ENCODE peak calls at places on chromosome 11, in four cellular contexts. One of them, this sample, is unnamed.

GRCh38 chr11:67494371-67495233 is 10.6 kb downstream of the PITPNM1 start:
- DNase-seq in A172: no peak
- DNase-seq in thoracic aorta: no peak
- DNase-seq in activated effector memory CD4-positive, alpha-beta T cell treated with anti-CD3 and anti-CD28 coated beads, Interleukin-2, amount 50 U/mL, for 16 hours: peak
- DNase-seq in this sample: no peak

GRCh38 chr11:3043315-3043871 is 13.8 kb downstream of the CARS1 start:
- DNase-seq in activated effector memory CD4-positive, alpha-beta T cell treated with anti-CD3 and anti-CD28 coated beads, Interleukin-2, amount 50 U/mL, for 16 hours: peak
- DNase-seq in A172: peak
- DNase-seq in thoracic aorta: peak
- DNase-seq in this sample: peak

GRCh38 chr11:114179234-114179941 is 116.8 kb upstream of the NNMT start:
- DNase-seq in thoracic aorta: peak
- DNase-seq in A172: no peak
- DNase-seq in activated effector memory CD4-positive, alpha-beta T cell treated with anti-CD3 and anti-CD28 coated beads, Interleukin-2, amount 50 U/mL, for 16 hours: no peak
- DNase-seq in this sample: peak

GRCh38 chr11:43806976-43807375 is 73.7 kb upstream of the ALKBH3 start:
- DNase-seq in thoracic aorta: no peak
- DNase-seq in activated effector memory CD4-positive, alpha-beta T cell treated with anti-CD3 and anti-CD28 coated beads, Interleukin-2, amount 50 U/mL, for 16 hours: no peak
- DNase-seq in A172: no peak
- DNase-seq in this sample: no peak

GRCh38 chr11:95517453-95517852 is 272.1 kb downstream of the FAM76B start:
- DNase-seq in activated effector memory CD4-positive, alpha-beta T cell treated with anti-CD3 and anti-CD28 coated beads, Interleukin-2, amount 50 U/mL, for 16 hours: no peak
- DNase-seq in A172: no peak
- DNase-seq in thoracic aorta: no peak
- DNase-seq in this sample: no peak

GRCh38 chr11:34655335-34656008 is 34.6 kb downstream of the EHF start:
- DNase-seq in thoracic aorta: no peak
- DNase-seq in A172: peak
- DNase-seq in activated effector memory CD4-positive, alpha-beta T cell treated with anti-CD3 and anti-CD28 coated beads, Interleukin-2, amount 50 U/mL, for 16 hours: no peak
- DNase-seq in this sample: no peak

GRCh38 chr11:30552839-30553238 is 33.3 kb downstream of the MPPED2 start:
- DNase-seq in activated effector memory CD4-positive, alpha-beta T cell treated with anti-CD3 and anti-CD28 coated beads, Interleukin-2, amount 50 U/mL, for 16 hours: no peak
- DNase-seq in A172: no peak
- DNase-seq in thoracic aorta: no peak
- DNase-seq in this sample: no peak

GRCh38 chr11:63537293-63538101 is 889 bp downstream of the PLAAT4 start:
- DNase-seq in A172: peak
- DNase-seq in activated effector memory CD4-positive, alpha-beta T cell treated with anti-CD3 and anti-CD28 coated beads, Interleukin-2, amount 50 U/mL, for 16 hours: no peak
- DNase-seq in thoracic aorta: peak
- DNase-seq in this sample: peak

GRCh38 chr11:45079943-45080719 is 66.3 kb upstream of the PRDM11 start:
- DNase-seq in thoracic aorta: no peak
- DNase-seq in A172: no peak
- DNase-seq in activated effector memory CD4-positive, alpha-beta T cell treated with anti-CD3 and anti-CD28 coated beads, Interleukin-2, amount 50 U/mL, for 16 hours: peak
- DNase-seq in this sample: no peak

GRCh38 chr11:127493330-127493729 is 492.8 kb upstream of the KIRREL3 start:
- DNase-seq in A172: no peak
- DNase-seq in activated effector memory CD4-positive, alpha-beta T cell treated with anti-CD3 and anti-CD28 coated beads, Interleukin-2, amount 50 U/mL, for 16 hours: no peak
- DNase-seq in thoracic aorta: no peak
- DNase-seq in this sample: no peak

GRCh38 chr11:130315354-130315970 is 745 bp upstream of the ZBTB44 start:
- DNase-seq in thoracic aorta: no peak
- DNase-seq in activated effector memory CD4-positive, alpha-beta T cell treated with anti-CD3 and anti-CD28 coated beads, Interleukin-2, amount 50 U/mL, for 16 hours: peak
- DNase-seq in A172: no peak
- DNase-seq in this sample: no peak

GRCh38 chr11:61609970-61610347 is 29.1 kb upstream of the SYT7 start:
- DNase-seq in A172: no peak
- DNase-seq in activated effector memory CD4-positive, alpha-beta T cell treated with anti-CD3 and anti-CD28 coated beads, Interleukin-2, amount 50 U/mL, for 16 hours: no peak
- DNase-seq in thoracic aorta: no peak
- DNase-seq in this sample: no peak

GRCh38 chr11:64762916-64763803 is 3.4 kb upstream of the PYGM start:
- DNase-seq in thoracic aorta: no peak
- DNase-seq in activated effector memory CD4-positive, alpha-beta T cell treated with anti-CD3 and anti-CD28 coated beads, Interleukin-2, amount 50 U/mL, for 16 hours: peak
- DNase-seq in A172: peak
- DNase-seq in this sample: peak

GRCh38 chr11:61028135-61028729 is 56.8 kb downstream of the CD6 start:
- DNase-seq in A172: no peak
- DNase-seq in activated effector memory CD4-positive, alpha-beta T cell treated with anti-CD3 and anti-CD28 coated beads, Interleukin-2, amount 50 U/mL, for 16 hours: peak
- DNase-seq in thoracic aorta: no peak
- DNase-seq in this sample: no peak

GRCh38 chr11:118200901-118201680 is 23.7 kb downstream of the JAML start:
- DNase-seq in A172: no peak
- DNase-seq in thoracic aorta: no peak
- DNase-seq in activated effector memory CD4-positive, alpha-beta T cell treated with anti-CD3 and anti-CD28 coated beads, Interleukin-2, amount 50 U/mL, for 16 hours: peak
- DNase-seq in this sample: no peak

GRCh38 chr11:61787928-61788491 is 4.4 kb downstream of the TMEM258 start:
- DNase-seq in thoracic aorta: no peak
- DNase-seq in A172: peak
- DNase-seq in activated effector memory CD4-positive, alpha-beta T cell treated with anti-CD3 and anti-CD28 coated beads, Interleukin-2, amount 50 U/mL, for 16 hours: no peak
- DNase-seq in this sample: no peak

GRCh38 chr11:68093565-68093964 is 27.6 kb downstream of the CHKA start:
- DNase-seq in thoracic aorta: no peak
- DNase-seq in activated effector memory CD4-positive, alpha-beta T cell treated with anti-CD3 and anti-CD28 coated beads, Interleukin-2, amount 50 U/mL, for 16 hours: no peak
- DNase-seq in A172: no peak
- DNase-seq in this sample: no peak

GRCh38 chr11:111438846-111439520 is 59.9 kb upstream of the POU2AF1 start:
- DNase-seq in A172: no peak
- DNase-seq in thoracic aorta: no peak
- DNase-seq in activated effector memory CD4-positive, alpha-beta T cell treated with anti-CD3 and anti-CD28 coated beads, Interleukin-2, amount 50 U/mL, for 16 hours: no peak
- DNase-seq in this sample: no peak

GRCh38 chr11:12205330-12205729 is 94.9 kb downstream of the MICAL2 start:
- DNase-seq in thoracic aorta: no peak
- DNase-seq in activated effector memory CD4-positive, alpha-beta T cell treated with anti-CD3 and anti-CD28 coated beads, Interleukin-2, amount 50 U/mL, for 16 hours: no peak
- DNase-seq in A172: no peak
- DNase-seq in this sample: no peak

GRCh38 chr11:73137262-73137941 is 4.7 kb downstream of the FCHSD2 start:
- DNase-seq in A172: no peak
- DNase-seq in activated effector memory CD4-positive, alpha-beta T cell treated with anti-CD3 and anti-CD28 coated beads, Interleukin-2, amount 50 U/mL, for 16 hours: no peak
- DNase-seq in thoracic aorta: no peak
- DNase-seq in this sample: no peak

GRCh38 chr11:43920598-43921419 is 21.6 kb upstream of the C11orf96 start:
- DNase-seq in thoracic aorta: peak
- DNase-seq in A172: peak
- DNase-seq in activated effector memory CD4-positive, alpha-beta T cell treated with anti-CD3 and anti-CD28 coated beads, Interleukin-2, amount 50 U/mL, for 16 hours: no peak
- DNase-seq in this sample: no peak

GRCh38 chr11:83895516-83895915 is 609.3 kb upstream of the CCDC90B start:
- DNase-seq in activated effector memory CD4-positive, alpha-beta T cell treated with anti-CD3 and anti-CD28 coated beads, Interleukin-2, amount 50 U/mL, for 16 hours: no peak
- DNase-seq in A172: no peak
- DNase-seq in thoracic aorta: no peak
- DNase-seq in this sample: no peak

GRCh38 chr11:102155676-102156075 is 45.4 kb downstream of the YAP1 start:
- DNase-seq in thoracic aorta: no peak
- DNase-seq in activated effector memory CD4-positive, alpha-beta T cell treated with anti-CD3 and anti-CD28 coated beads, Interleukin-2, amount 50 U/mL, for 16 hours: no peak
- DNase-seq in A172: no peak
- DNase-seq in this sample: no peak